ENCODE peak calls at places on chromosomes 12 and 14, in four cellular contexts. M is naive thymus-derived CD4-positive, alpha-beta T cell; J is DND-41; G is PC-3. U is an unnamed sample. For H3K36me3, the result is how much of the 10 kb centered on the place peaks cover.

GRCh38 chr12:109197327-109197726 is 80.9 kb downstream of the ACACB start:
- DNase-seq in M (no peak), J (no peak), G (peak), U (no peak)

GRCh38 chr12:124463341-124463861 is 104.0 kb downstream of the NCOR2 start:
- DNase-seq in M (no peak), J (no peak), G (no peak), U (no peak)

GRCh38 chr14:32934891-32935633 is 3.6 kb upstream of the NPAS3 start:
- DNase-seq in M (no peak), J (no peak), G (no peak), U (no peak)

GRCh38 chr14:99202516-99202915 is 69.5 kb downstream of the BCL11B start:
- DNase-seq in M (no peak), J (no peak), G (no peak), U (no peak)

GRCh38 chr12:57577981-57578758 is 12.8 kb upstream of the PIP4K2C start:
- DNase-seq in M (no peak), J (no peak), G (no peak), U (no peak)

GRCh38 chr14:95431199-95432145 is 85.0 kb downstream of the SYNE3 start:
- DNase-seq in M (no peak), J (peak), G (peak), U (no peak)

GRCh38 chr12:112130461-112130998 is 5.2 kb downstream of the TRAFD1 start:
- DNase-seq in M (peak), J (no peak), G (no peak), U (no peak)

GRCh38 chr12:80142640-80143039 is 43.3 kb downstream of the OTOGL start:
- DNase-seq in M (no peak), J (no peak), G (no peak), U (no peak)

GRCh38 chr14:76136476-76137160 is 15.1 kb upstream of the GPATCH2L start:
- DNase-seq in M (no peak), J (no peak), G (no peak), U (no peak)

GRCh38 chr12:54404061-54405004 is 14.7 kb downstream of the ITGA5 start:
- DNase-seq in M (peak), J (peak), G (peak), U (no peak)
- H3K36me3 ChIP-seq in M (half or more), J (half or more), G (under half), U (half or more)

GRCh38 chr14:50865677-50866076 is 6.2 kb upstream of the ABHD12B start:
- DNase-seq in M (no peak), J (no peak), G (no peak), U (no peak)
- H3K4me3 ChIP-seq in M (no peak), J (no peak), G (no peak), U (no peak)

GRCh38 chr14:100537701-100538565 is 49.3 kb downstream of the BEGAIN start:
- DNase-seq in M (no peak), J (no peak), G (no peak), U (no peak)
- H3K27ac ChIP-seq in M (no peak), J (no peak), G (no peak), U (no peak)

GRCh38 chr14:100252684-100253083 is 13.7 kb downstream of the YY1 start:
- DNase-seq in M (no peak), J (no peak), G (no peak), U (no peak)
- H3K36me3 ChIP-seq in M (under half), J (half or more), G (under half), U (under half)